ENCODE peak calls at places on chromosome 20, in four cellular contexts. J is K562, P is H1, F is GM12878. V is an unnamed sample.

GRCh38 chr20:39358052-39358451 is 395.9 kb downstream of the DHX35 start:
- DNase-seq in J (no peak), P (no peak), F (peak), V (no peak)

GRCh38 chr20:16664031-16664430 is 65.8 kb upstream of the SNRPB2 start:
- DNase-seq in J (no peak), P (no peak), F (no peak), V (no peak)

GRCh38 chr20:34475979-34476736 is 40.1 kb upstream of the DYNLRB1 start:
- DNase-seq in J (no peak), P (no peak), F (no peak), V (peak)

GRCh38 chr20:21505810-21506530 is 7.9 kb downstream of the NKX2-2 start:
- DNase-seq in J (peak), P (no peak), F (no peak), V (peak)

GRCh38 chr20:51462566-51463276 is 79.8 kb downstream of the NFATC2 start:
- DNase-seq in J (no peak), P (no peak), F (no peak), V (peak)

GRCh38 chr20:3843490-3843889 is 3.1 kb upstream of the MAVS start:
- DNase-seq in J (peak), P (no peak), F (no peak), V (peak)

GRCh38 chr20:38874460-38875169 is 51.6 kb upstream of the FAM83D start:
- DNase-seq in J (no peak), P (no peak), F (no peak), V (no peak)

GRCh38 chr20:56205350-56205749 is 43.2 kb upstream of the MC3R start:
- DNase-seq in J (no peak), P (no peak), F (no peak), V (no peak)

GRCh38 chr20:62925420-62926228 is 681 bp downstream of the DIDO1 start:
- DNase-seq in J (no peak), P (no peak), F (no peak), V (peak)

GRCh38 chr20:19757487-19757972 is 528 bp upstream of the RIN2 start:
- DNase-seq in J (no peak), P (no peak), F (no peak), V (peak)

GRCh38 chr20:21214431-21214830 is 88.5 kb downstream of the KIZ start:
- DNase-seq in J (no peak), P (no peak), F (no peak), V (peak)

GRCh38 chr20:61044499-61044898 is 207.6 kb upstream of the CDH4 start:
- DNase-seq in J (peak), P (no peak), F (no peak), V (no peak)

GRCh38 chr20:25587536-25587935 is 2.2 kb upstream of the NINL start:
- DNase-seq in J (no peak), P (no peak), F (no peak), V (no peak)

GRCh38 chr20:8829232-8829631 is 239.7 kb upstream of the PLCB4 start:
- DNase-seq in J (no peak), P (no peak), F (no peak), V (no peak)

GRCh38 chr20:21101453-21102251 is 4.5 kb downstream of the LINC00237 start:
- DNase-seq in J (no peak), P (no peak), F (no peak), V (no peak)

GRCh38 chr20:35992713-35993335 is 24.4 kb downstream of the CNBD2 start:
- DNase-seq in J (peak), P (no peak), F (peak), V (peak)

GRCh38 chr20:17059465-17059864 is 167.4 kb upstream of the PCSK2 start:
- DNase-seq in J (no peak), P (no peak), F (no peak), V (peak)

GRCh38 chr20:37841991-37842390 is 60.9 kb upstream of the VSTM2L start:
- DNase-seq in J (no peak), P (no peak), F (no peak), V (no peak)

GRCh38 chr20:8764289-8764962 is 304.5 kb upstream of the PLCB4 start:
- DNase-seq in J (no peak), P (no peak), F (no peak), V (no peak)

DNA sequence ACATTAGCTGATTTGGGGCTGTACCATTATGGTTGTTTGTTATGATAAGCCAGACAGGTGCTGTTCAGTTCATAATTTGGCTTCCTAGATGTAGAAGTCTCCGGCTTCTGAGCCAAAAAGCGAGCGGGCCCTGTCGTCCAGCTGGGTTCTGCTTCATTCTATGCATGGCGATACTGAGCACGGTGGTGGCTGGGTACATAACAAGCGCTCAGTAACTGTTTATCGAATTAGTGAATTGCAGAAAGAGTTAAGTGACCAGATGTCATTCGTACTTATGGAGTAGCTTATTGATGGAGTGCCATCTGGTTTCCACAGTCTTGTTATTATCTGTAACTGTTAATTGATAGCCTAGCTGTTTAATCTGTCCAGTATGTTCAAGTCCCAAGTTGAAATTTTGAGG is 85.0 kb downstream of the DTD1 start:
- DNase-seq in J (no peak), P (no peak), F (no peak), V (no peak)
- TF ChIP-seq CHD1 in J (no peak), P (no peak), F (no peak), V (no peak)

DNA sequence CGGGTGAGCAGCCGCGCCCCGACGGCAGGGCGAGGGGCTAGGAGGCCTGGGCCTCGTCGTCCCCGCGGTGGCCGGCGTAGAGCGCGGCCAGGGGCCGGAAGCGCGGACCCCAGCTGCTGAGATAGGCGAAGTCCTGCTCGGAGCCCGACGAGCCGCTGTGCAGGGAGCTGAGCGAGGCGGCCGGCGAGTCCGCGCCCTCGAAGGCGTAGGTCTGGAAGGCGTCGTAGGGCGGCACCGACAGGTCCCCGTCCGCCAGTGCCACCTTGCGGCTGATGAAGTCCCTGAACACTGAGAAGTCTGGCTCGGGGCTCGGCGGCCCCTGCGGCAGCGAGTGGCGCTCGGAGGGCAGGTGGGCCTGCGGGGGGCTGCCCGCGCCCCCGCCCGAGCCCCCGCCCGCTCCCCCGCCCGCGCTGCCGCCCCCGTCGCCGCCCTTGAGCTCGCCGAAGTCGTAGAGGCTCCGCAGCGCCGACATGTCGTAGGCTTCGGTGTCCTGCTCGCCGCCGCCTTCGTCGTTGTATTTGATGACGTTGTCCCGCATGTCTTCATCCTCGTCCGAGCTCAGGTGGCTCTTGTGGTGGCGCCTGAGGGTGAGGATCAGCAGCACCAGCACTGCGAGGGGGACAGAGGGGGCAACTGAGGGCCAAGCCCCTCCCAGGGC is 56.5 kb downstream of the CD40 start:
- DNase-seq in J (peak), P (peak), F (no peak), V (peak)
- TF ChIP-seq CHD1 in J (no peak), P (no peak), F (no peak), V (no peak)

DNA sequence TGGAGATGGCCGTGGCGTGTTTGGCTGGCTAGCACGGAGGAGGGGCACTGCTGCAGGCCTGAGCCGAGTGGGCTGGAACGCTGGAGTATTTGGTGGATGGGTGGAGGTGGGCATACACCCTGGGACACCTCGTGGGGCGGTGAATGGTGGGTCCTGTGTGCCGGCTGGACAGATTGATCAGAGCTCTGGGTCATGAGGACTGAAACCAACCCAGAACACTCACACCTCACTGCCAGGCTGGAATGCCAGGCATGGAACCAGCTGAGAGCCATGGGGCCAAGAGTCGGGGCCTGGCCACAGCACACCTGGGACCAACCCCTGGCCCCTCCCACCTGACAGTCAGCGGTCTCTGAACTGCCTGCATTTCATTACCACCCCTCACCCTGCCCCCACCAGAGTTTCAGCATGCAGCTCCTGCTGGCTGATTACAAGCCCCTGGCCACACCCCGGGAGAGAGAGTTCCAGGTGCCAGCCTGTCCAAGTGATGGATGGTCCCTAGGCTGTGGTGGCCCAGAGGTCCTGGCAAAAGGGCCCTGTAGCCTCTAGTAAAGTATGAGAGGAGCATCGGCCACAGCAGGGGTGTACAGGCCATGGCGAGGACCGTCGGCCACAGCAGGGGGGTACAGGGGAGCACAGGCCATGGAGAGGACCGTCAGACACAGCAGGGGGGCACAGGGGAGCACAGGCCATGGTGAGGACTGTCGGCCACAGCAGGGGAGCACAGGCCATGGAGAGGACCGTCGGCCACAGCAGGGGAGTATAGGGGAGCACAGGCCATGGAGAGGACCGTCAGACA is 3.3 kb downstream of the NPBWR2 start:
- DNase-seq in J (no peak), P (no peak), F (no peak), V (no peak)
- TF ChIP-seq CHD1 in J (no peak), P (no peak), F (no peak), V (no peak)

GRCh38 chr20:49691818-49692568 is 21.7 kb downstream of the B4GALT5 start:
- DNase-seq in J (no peak), P (no peak), F (no peak), V (no peak)

GRCh38 chr20:49692941-49693340 is 20.7 kb downstream of the B4GALT5 start:
- DNase-seq in J (no peak), P (no peak), F (no peak), V (no peak)

GRCh38 chr20:49693435-49694171 is 20.1 kb downstream of the B4GALT5 start:
- DNase-seq in J (no peak), P (no peak), F (no peak), V (no peak)

GRCh38 chr20:49687595-49688567 is 25.8 kb downstream of the B4GALT5 start:
- DNase-seq in J (peak), P (no peak), F (no peak), V (no peak)

DNA sequence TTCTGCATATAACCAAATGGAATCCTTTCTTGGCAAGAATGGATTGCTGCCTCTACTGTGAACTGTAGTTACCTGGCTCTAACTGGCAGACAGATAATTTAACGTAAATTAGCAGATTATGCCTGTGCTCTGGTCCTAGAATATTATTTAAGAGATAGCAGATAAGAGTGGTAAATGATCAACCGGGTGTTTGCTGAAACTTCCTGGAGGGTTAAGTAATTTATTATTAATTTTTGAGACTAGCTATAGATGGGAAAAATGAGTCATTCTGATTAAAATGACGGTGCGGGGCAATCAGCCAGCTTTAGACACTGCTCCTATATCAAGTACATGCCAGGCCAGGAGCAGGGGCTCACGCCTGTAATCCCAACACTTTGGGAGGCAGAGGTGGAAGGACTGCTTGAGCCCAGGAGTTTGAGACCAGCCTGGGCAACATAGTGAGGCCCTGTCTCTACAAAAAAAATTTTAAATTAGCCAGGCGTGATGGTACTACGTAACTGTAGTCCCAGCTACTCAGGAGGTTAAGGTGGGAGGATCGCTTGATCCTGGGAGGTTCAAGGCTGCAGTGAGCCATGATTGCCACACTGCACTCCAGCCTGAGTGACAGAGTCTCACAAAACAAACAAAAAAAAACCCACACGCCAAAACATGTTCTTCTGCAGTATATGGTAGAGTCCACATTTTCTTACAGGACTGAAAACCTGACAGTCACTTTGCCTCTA is 22.6 kb downstream of the B4GALT5 start:
- DNase-seq in J (no peak), P (no peak), F (no peak), V (peak)
- TF ChIP-seq CHD1 in J (no peak), P (no peak), F (no peak), V (no peak)

GRCh38 chr20:57596998-57597939 is 23.0 kb downstream of the ZBP1 start:
- DNase-seq in J (peak), P (no peak), F (no peak), V (peak)

GRCh38 chr20:57596358-57596757 is 23.9 kb downstream of the ZBP1 start:
- DNase-seq in J (no peak), P (no peak), F (no peak), V (no peak)

GRCh38 chr20:57598491-57598890 is 21.7 kb downstream of the ZBP1 start:
- DNase-seq in J (no peak), P (no peak), F (no peak), V (no peak)

GRCh38 chr20:57600324-57601210 is 19.7 kb downstream of the ZBP1 start:
- DNase-seq in J (no peak), P (no peak), F (no peak), V (no peak)

DNA sequence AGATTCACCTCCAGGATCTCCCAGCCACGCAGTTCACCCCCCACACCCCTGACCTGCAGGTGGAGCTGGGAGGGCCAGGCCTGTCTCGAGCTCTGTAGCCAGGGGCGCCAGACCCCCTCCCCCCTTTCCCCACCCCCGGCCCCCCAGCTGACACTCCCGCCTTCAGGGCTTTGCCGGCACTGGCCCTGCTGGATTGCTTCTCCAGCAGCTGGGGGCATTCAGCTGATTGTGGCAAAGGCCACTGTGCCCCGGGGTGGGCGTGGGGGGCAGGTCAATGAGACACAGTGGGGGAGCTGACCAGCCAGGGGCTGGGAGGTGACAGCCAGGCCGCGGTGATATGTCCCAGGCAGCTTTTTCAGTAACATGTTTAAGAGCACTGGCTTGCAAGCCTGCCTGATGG is 22.2 kb downstream of the ZBP1 start:
- DNase-seq in J (no peak), P (no peak), F (no peak), V (no peak)
- TF ChIP-seq CHD1 in J (no peak), P (no peak), F (no peak), V (no peak)